ENCODE peak calls at places on chromosomes 13 and 19, in nine cellular contexts. L is cardiac muscle cell, I is fibroblast of lung, D is aorta, N is adrenal gland, B is spleen, T is neuronal stem cell, V is small intestine, R is GM23248. K is an unnamed sample.

GRCh38 chr13:31997641-31998040 is 33.9 kb upstream of the FRY start:
- DNase-seq in D (no peak), V (no peak), T (no peak), B (no peak), I (no peak), L (no peak), N (no peak), R (no peak), K (no peak)

GRCh38 chr13:90709329-90709728 is 638.2 kb upstream of the MIR17HG start:
- DNase-seq in B (no peak), D (no peak), L (no peak), I (no peak), V (no peak), N (no peak), R (no peak), T (no peak), K (no peak)

GRCh38 chr19:38252935-38253691 is 3.1 kb downstream of the PPP1R14A start:
- DNase-seq in D (peak; percentile 92), R (no peak), B (peak; percentile 82), V (no peak), I (peak; percentile 17), N (peak; percentile 32), L (no peak), T (no peak), K (no peak)

GRCh38 chr13:110351636-110352420 is 44.7 kb downstream of the COL4A2 start:
- DNase-seq in D (no peak), V (no peak), R (peak; percentile 14), I (no peak), N (no peak), B (no peak), T (no peak), L (no peak), K (no peak)

GRCh38 chr19:32570081-32570785 is 10.8 kb upstream of the PDCD5 start:
- DNase-seq in D (peak; percentile 32), R (peak; percentile 80), I (peak; percentile 67), N (peak; percentile 76), L (peak; percentile 72), T (peak; percentile 58), B (no peak), V (peak; percentile 57), K (peak; percentile 64)

GRCh38 chr13:37443538-37443937 is 155.0 kb downstream of the POSTN start:
- DNase-seq in N (no peak), V (no peak), T (no peak), R (peak; percentile 94), L (peak; percentile 77), I (peak; percentile 75), B (no peak), D (no peak), K (no peak)

GRCh38 chr19:49101160-49101559 is 13.0 kb upstream of the LIN7B start:
- DNase-seq in N (no peak), B (no peak), L (no peak), T (no peak), V (no peak), I (no peak), R (no peak), D (no peak), K (no peak)

GRCh38 chr13:97976551-97977375 is 23.3 kb downstream of the IPO5 start:
- DNase-seq in R (peak; percentile 76), T (peak; percentile 21), B (peak; percentile 90), V (no peak), D (peak; percentile 79), I (no peak), N (peak; percentile 4), L (no peak), K (peak; percentile 88)

GRCh38 chr13:31756346-31756745 is 17.0 kb downstream of the RXFP2 start:
- DNase-seq in T (no peak), B (no peak), R (peak; percentile 96), D (no peak), N (no peak), V (no peak), L (peak; percentile 69), I (peak; percentile 83), K (no peak)

GRCh38 chr19:36528921-36529518 is 949 bp upstream of the ZNF260 start:
- DNase-seq in I (no peak), N (peak; percentile 5), V (no peak), T (no peak), B (no peak), L (no peak), D (no peak), R (peak; percentile 20), K (no peak)

GRCh38 chr13:107450931-107451330 is 764.4 kb downstream of the LIG4 start:
- DNase-seq in D (peak; percentile 85), L (peak; percentile 96), V (no peak), I (peak; percentile 96), N (no peak), T (no peak), R (peak; percentile 98), B (no peak), K (no peak)

GRCh38 chr19:47331931-47332547 is at the start of gene C5AR2:
- DNase-seq in R (peak; percentile 61), T (no peak), I (no peak), B (no peak), D (peak; percentile 84), V (no peak), L (no peak), N (peak; percentile 52), K (no peak)

GRCh38 chr19:17720487-17720839 is 1.2 kb downstream of the MAP1S start:
- DNase-seq in D (no peak), R (peak; percentile 39), L (no peak), T (no peak), V (no peak), N (no peak), I (no peak), B (no peak), K (no peak)

GRCh38 chr13:24215007-24215633 is 54.6 kb downstream of the SPATA13 start:
- DNase-seq in I (no peak), L (no peak), N (no peak), T (no peak), B (no peak), R (no peak), V (no peak), D (no peak), K (no peak)
- H3K27ac ChIP-seq in I (no peak overlapping the region), L (no peak overlapping the region), N (no peak overlapping the region), T (no peak overlapping the region), B (peak overlapping the region; percentile 63), R (no peak overlapping the region), V (no peak overlapping the region), D (no peak overlapping the region), K (no peak overlapping the region)

GRCh38 chr13:113584870-113585671 is 518 bp downstream of the TFDP1 start:
- DNase-seq in V (peak; percentile 18), D (peak; percentile 77), R (peak; percentile 36), N (no peak), B (peak; percentile 82), I (peak; percentile 8), T (no peak), L (no peak), K (no peak)
- H3K27ac ChIP-seq in V (no peak overlapping the region), D (no peak overlapping the region), R (no peak overlapping the region), N (no peak overlapping the region), B (peak overlapping the region; percentile 75), I (peak overlapping the region; percentile 47), T (peak overlapping the region; percentile 22), L (no peak overlapping the region), K (peak overlapping the region; percentile 16)

DNA sequence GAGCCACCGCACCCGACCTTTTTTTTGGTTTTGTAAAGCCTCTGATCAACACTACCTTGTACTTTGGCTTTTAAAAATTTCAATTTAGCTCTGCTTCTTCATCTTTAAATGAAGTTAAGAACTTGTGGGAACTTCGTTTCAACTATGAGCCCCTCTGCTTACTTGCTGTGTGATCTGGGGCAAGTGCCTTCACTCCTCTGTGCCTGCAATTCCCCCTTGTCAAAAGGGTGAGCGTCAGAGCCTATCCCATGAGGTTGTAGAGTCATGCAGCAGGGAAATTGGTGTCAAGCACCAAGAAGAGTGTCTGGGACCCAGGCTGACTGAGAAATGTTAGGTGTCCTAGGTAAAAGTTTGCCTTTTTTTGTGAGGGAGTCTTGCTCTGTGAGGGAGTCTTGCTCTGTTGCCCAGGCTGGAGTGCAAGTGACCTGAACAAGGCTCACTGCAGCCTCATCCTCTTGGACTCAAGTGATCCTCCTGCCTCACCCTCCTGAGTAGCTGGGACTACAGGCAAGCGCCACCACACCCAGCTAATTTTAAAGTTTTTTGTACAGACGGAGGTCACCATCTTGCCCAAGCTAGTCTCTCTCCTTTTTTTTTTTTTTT is 5.7 kb downstream of the VASP start:
- DNase-seq in V (no peak), L (no peak), D (no peak), N (no peak), R (no peak), B (no peak), T (no peak), I (no peak), K (no peak)
- H3K27ac ChIP-seq in V (peak overlapping the region; percentile 64), L (peak overlapping the region; percentile 1), D (no peak overlapping the region), N (no peak overlapping the region), R (no peak overlapping the region), B (peak overlapping the region; percentile 99), T (no peak overlapping the region), I (no peak overlapping the region), K (no peak overlapping the region)

DNA sequence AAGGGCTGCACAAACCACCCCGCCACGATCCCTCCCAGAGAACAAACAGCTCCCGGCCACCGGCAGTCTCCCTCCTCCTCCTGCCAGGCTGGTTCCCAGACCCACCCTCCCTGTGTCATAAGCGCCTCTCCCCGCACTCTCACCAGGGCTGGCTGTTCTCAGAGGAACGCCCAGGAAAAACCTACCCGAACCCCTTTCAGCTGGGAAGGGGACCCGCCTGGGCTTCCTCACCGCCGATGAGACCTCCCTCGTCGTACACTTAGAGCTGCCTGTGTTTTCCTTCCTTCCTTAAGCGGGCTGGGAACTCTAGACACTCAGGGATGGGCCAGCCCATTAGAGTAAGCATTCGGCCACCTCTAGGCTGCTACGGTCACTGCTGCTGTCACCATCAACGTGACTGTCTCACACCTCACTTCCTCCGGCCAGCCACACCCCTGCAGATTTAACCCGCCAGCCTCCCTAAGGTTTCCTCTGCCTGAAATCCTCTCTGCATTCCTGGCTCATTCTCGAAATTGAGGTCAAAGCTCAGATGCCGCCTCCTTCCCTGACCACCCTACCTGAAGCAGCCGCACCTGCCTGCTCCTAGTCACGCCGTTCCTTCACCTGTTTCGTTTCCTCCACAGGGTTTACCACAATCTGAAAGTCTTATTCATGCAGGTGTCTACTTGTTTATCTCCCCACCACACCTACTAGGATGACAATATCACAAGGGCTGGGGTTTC is 6.3 kb upstream of the RDH13 start:
- DNase-seq in I (peak; percentile 29), N (no peak), T (no peak), V (peak; percentile 83), L (peak; percentile 28), B (no peak), D (no peak), R (peak; percentile 65), K (no peak)
- H3K27ac ChIP-seq in I (no peak overlapping the region), N (no peak overlapping the region), T (no peak overlapping the region), V (peak overlapping the region; percentile 93), L (no peak overlapping the region), B (no peak overlapping the region), D (no peak overlapping the region), R (no peak overlapping the region), K (no peak overlapping the region)

GRCh38 chr13:25291691-25292090 is 4.4 kb upstream of the MTMR6 start:
- DNase-seq in R (no peak), L (no peak), I (no peak), T (no peak), V (no peak), D (no peak), B (no peak), N (no peak), K (no peak)
- H3K27ac ChIP-seq in R (no peak overlapping the region), L (no peak overlapping the region), I (no peak overlapping the region), T (no peak overlapping the region), V (no peak overlapping the region), D (no peak overlapping the region), B (peak overlapping the region; percentile 50), N (no peak overlapping the region), K (no peak overlapping the region)

K was measured in naive thymus-derived CD4-positive, alpha-beta T cell.